ENCODE peak calls at places on chromosomes 13 and 19, in four cellular contexts. V, I, K and X are unnamed samples.
A peak's percentile ranks its signal among the peaks of the same experiment; 100 is the strongest.

GRCh38 chr19:7784856-7785255 is 21.8 kb downstream of the CLEC4M start:
- DNase-seq in V (no peak), I (no peak), K (no peak), X (no peak)

GRCh38 chr19:41933693-41934426 is 5.6 kb upstream of the ERFL start:
- DNase-seq in V (no peak), I (no peak), K (no peak), X (no peak)

GRCh38 chr13:114063545-114064515 is 68.6 kb downstream of the RASA3 start:
- DNase-seq in V (peak; percentile 85), I (peak; percentile 63), K (no peak), X (no peak)

GRCh38 chr13:98480915-98481510 is 95.9 kb downstream of the STK24 start:
- DNase-seq in V (no peak), I (peak; percentile 60), K (peak; percentile 72), X (no peak)

GRCh38 chr13:39306639-39307589 is 268.7 kb downstream of the NHLRC3 start:
- DNase-seq in V (no peak), I (no peak), K (no peak), X (no peak)

GRCh38 chr19:30696514-30696913 is 324.3 kb downstream of the ZNF536 start:
- DNase-seq in V (no peak), I (no peak), K (peak; percentile 82), X (peak; percentile 96)

GRCh38 chr13:105735269-105735668 is 800.2 kb downstream of the EFNB2 start:
- DNase-seq in V (no peak), I (no peak), K (no peak), X (no peak)

GRCh38 chr19:23075031-23075733 is 41.6 kb upstream of the ZNF730 start:
- DNase-seq in V (peak; percentile 51), I (peak; percentile 57), K (peak; percentile 91), X (peak; percentile 94)

GRCh38 chr19:15115080-15115479 is 7.9 kb downstream of the SYDE1 start:
- DNase-seq in V (no peak), I (peak; percentile 90), K (no peak), X (peak; percentile 36)

GRCh38 chr19:4707956-4708650 is 15.5 kb downstream of the DPP9 start:
- DNase-seq in V (no peak), I (peak; percentile 77), K (no peak), X (no peak)

GRCh38 chr19:39408392-39409206 is 2.0 kb downstream of the ZFP36 start:
- DNase-seq in V (no peak), I (no peak), K (no peak), X (no peak)

GRCh38 chr19:38559428-38560401 is 58.0 kb downstream of the MAP4K1 start:
- DNase-seq in V (peak; percentile 4), I (no peak), K (no peak), X (no peak)

GRCh38 chr19:8240274-8241229 is 31.4 kb downstream of the CERS4 start:
- DNase-seq in V (peak; percentile 91), I (peak; percentile 89), K (peak; percentile 92), X (peak; percentile 95)

GRCh38 chr13:90201198-90201597 is 1146.3 kb upstream of the MIR17HG start:
- DNase-seq in V (no peak), I (no peak), K (no peak), X (no peak)

GRCh38 chr19:13849991-13850909 is 26.7 kb upstream of the NANOS3 start:
- DNase-seq in V (peak; percentile 91), I (peak; percentile 88), K (no peak), X (peak; percentile 94)

GRCh38 chr19:46746281-46746965 is at the start of gene STRN4:
- DNase-seq in V (no peak), I (peak; percentile 55), K (peak; percentile 34), X (peak; percentile 99)

GRCh38 chr19:3455393-3455955 is 24.9 kb downstream of the SMIM24 start:
- DNase-seq in V (no peak), I (no peak), K (no peak), X (no peak)

GRCh38 chr19:3454656-3455392 is 25.5 kb downstream of the SMIM24 start:
- DNase-seq in V (no peak), I (no peak), K (no peak), X (no peak)

GRCh38 chr19:3457531-3458228 is 22.6 kb downstream of the SMIM24 start:
- DNase-seq in V (no peak), I (peak; percentile 33), K (no peak), X (peak; percentile 87)

GRCh38 chr19:3456925-3457530 is 23.3 kb downstream of the SMIM24 start:
- DNase-seq in V (no peak), I (no peak), K (no peak), X (peak; percentile 45)

DNA sequence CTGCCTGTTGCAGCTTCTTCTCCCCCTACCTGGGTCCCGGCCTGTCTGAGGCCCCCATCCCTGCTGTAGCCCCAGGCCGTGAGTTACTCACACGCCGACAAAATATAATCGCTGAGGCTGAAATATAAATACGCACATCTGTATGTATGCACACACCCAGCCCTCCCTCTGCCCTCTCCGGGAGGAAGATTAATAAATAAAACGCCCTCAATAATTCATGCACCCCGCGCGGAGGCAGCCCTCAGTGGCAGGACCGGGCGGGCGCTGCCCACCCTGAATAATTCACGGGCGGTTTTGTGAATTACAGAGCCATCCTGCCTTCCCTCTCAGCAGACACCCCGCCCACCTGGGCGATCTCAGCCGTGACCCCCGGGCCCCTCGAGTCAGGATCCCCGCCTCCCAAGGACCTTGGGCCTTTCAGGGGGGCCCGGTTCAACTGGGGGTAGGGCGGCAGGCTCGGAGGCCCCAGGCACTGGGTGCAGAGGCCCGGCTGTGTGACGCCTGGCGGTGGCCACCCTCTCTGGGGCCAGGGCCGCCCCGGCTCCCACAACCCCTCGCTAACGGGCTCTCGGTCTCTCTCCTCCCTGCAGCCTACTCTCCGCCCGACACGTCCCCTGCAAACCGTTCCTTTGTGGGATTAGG is 24.2 kb downstream of the SMIM24 start:
- DNase-seq in V (no peak), I (no peak), K (no peak), X (peak; percentile 67)
- H3K36me3 ChIP-seq in V (peaks cover 62% of the 10 kb centered on the region), I (peaks cover 66% of the 10 kb centered on the region), K (peaks cover 35% of the 10 kb centered on the region), X (no peaks in the 10 kb centered on the region)

GRCh38 chr19:10797078-10797477 is 38.9 kb downstream of the TMED1 start:
- DNase-seq in V (no peak), I (no peak), K (no peak), X (peak; percentile 32)
- H3K36me3 ChIP-seq in V (peaks cover 99% of the 10 kb centered on the region), I (peaks cover 97% of the 10 kb centered on the region), K (peaks cover 74% of the 10 kb centered on the region), X (peaks cover 11% of the 10 kb centered on the region)

GRCh38 chr13:79525051-79525450 is 44.1 kb downstream of the NDFIP2 start:
- DNase-seq in V (no peak), I (no peak), K (no peak), X (no peak)

GRCh38 chr13:79516590-79516989 is 35.6 kb downstream of the NDFIP2 start:
- DNase-seq in V (no peak), I (no peak), K (no peak), X (no peak)

GRCh38 chr13:79522583-79522982 is 41.6 kb downstream of the NDFIP2 start:
- DNase-seq in V (no peak), I (no peak), K (no peak), X (no peak)

DNA sequence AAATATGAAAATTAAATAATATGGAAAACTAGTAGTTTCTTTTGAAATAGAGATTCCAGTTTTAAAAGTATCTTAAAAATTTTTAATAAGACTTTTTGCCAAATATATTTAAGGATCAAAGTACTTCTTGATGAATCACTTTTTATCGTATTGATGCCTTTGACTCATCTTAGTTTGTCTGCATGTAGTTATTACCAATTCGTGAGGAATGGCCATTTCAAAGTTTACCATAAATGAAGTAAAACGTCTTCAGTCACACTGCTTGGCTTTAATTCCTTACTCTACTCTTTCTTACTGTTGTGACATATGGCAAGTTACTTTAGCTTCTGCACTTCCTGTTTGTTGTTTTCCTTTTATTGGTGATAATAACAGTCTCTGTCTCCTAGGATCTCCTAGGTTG is 38.3 kb downstream of the NDFIP2 start:
- DNase-seq in V (no peak), I (no peak), K (no peak), X (no peak)
- H3K36me3 ChIP-seq in V (peaks cover 7% of the 10 kb centered on the region), I (peaks cover 37% of the 10 kb centered on the region), K (no peaks in the 10 kb centered on the region), X (no peaks in the 10 kb centered on the region)

DNA sequence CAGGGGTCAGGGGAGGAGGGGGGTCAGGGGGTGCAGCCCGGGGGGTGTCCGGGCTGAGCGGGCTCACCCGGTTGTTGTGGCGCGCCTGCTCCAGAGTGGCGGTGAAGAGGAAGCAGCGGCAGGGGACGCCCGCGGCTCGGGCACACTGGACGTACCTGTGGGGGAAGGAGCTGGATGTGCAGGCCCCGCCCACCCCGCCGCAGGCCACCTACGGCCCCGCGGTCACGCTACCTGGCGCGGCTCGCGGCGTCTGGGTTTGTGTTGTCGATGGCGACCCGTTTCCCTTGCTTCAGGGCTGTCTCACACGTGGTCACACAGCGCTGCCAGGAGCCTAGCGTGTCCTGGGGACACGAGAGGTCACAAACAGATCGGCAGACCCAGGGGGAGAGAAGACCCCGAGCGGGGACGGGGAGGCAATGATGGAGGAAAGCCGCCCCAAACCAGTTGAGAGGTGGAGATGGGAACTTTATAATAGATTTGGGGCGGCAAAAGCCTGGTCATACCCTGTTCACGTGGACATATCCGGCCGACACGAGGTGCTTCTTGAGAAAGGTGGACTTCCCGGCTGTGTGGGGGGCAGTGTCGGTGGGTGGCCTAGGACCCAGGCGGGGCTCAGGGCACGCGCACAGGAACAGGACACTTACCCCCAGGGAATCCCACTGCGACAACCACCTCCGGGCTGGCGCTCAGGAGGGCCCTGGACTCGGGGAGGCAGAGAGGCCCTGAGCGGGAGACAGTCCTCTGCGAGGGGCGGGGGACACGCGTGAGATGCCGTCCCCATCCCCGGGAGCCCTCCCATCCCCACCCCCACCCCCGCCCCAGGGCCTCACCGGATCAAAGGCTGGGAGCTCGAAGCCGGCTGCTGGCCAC is 5.6 kb downstream of the PNKP start:
- DNase-seq in V (peak; percentile 51), I (no peak), K (no peak), X (peak; percentile 78)
- H3K36me3 ChIP-seq in V (peaks cover 80% of the 10 kb centered on the region), I (peaks cover 81% of the 10 kb centered on the region), K (peaks cover 87% of the 10 kb centered on the region), X (peaks cover 30% of the 10 kb centered on the region)

DNA sequence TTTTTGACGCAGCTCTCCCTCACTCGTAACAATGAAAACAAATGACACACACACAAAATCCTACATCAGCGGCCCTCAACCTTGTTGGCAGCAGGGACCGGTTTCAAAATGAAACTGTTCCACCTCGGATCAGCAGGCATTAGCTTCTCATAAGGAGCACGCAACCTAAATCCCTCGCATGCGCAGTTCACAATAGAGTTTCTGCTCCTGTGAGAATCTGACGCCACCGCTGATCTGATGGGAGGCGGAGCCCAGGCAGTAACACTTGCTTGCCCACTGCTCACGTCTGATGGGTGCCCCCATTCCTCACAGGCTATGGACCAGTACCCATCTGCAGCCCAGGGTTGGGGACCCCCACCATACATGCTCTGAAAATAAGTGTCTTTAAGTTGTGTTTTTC is 43.4 kb downstream of the DHRS12 start:
- DNase-seq in V (no peak), I (no peak), K (peak; percentile 75), X (no peak)
- H3K36me3 ChIP-seq in V (peaks cover 56% of the 10 kb centered on the region), I (peaks cover 55% of the 10 kb centered on the region), K (no peaks in the 10 kb centered on the region), X (peaks cover 4% of the 10 kb centered on the region)